ENCODE peak calls at places on chromosomes 6 and 20, in nine cellular contexts. I is ascending aorta; R is spleen; N is aorta; B is GM23338; K is cardiac muscle cell; Q is CD8-positive, alpha-beta T cell; G is right atrium auricular region; P is tibial nerve. C is an unnamed sample. For H3K4me1 and H3K27me3, the result is how much of the 10 kb centered on the place peaks cover.

GRCh38 chr6:160333841-160334240 is 14.3 kb upstream of the SLC22A3 start:
- DNase-seq in I (no peak), R (no peak), N (no peak), B (no peak), K (no peak), Q (no peak), G (no peak), P (no peak), C (no peak)

GRCh38 chr6:155641603-155642002 is 186.0 kb upstream of the NOX3 start:
- DNase-seq in I (no peak), R (no peak), N (no peak), B (no peak), K (no peak), Q (no peak), G (no peak), P (no peak), C (no peak)

GRCh38 chr20:23265226-23265625 is 85.4 kb upstream of the NXT1 start:
- DNase-seq in I (no peak), R (peak), N (no peak), B (no peak), K (peak), Q (no peak), G (no peak), P (no peak), C (no peak)

GRCh38 chr6:136792066-136792944 is at the start of gene MAP3K5:
- DNase-seq in I (peak), R (peak), N (peak), B (peak), K (peak), Q (peak), G (peak), P (peak), C (peak)

GRCh38 chr20:48718914-48719578 is 108.8 kb downstream of the PREX1 start:
- DNase-seq in I (no peak), R (peak), N (no peak), B (no peak), K (no peak), Q (peak), G (no peak), P (no peak), C (no peak)

GRCh38 chr20:64177420-64177783 is 13.2 kb downstream of the MYT1 start:
- DNase-seq in I (no peak), R (no peak), N (no peak), B (no peak), K (no peak), Q (no peak), G (no peak), P (no peak), C (peak)

GRCh38 chr6:51951924-51952323 is 135.5 kb downstream of the PKHD1 start:
- DNase-seq in I (no peak), R (no peak), N (no peak), B (no peak), K (no peak), Q (no peak), G (no peak), P (no peak), C (no peak)

GRCh38 chr20:973785-974194 is 28.3 kb downstream of the RSPO4 start:
- DNase-seq in I (no peak), R (no peak), N (no peak), B (peak), K (peak), Q (no peak), G (no peak), P (no peak), C (no peak)

GRCh38 chr6:27582928-27583725 is 110.2 kb upstream of the ZNF184 start:
- DNase-seq in I (no peak), R (no peak), N (no peak), B (peak), K (peak), Q (no peak), G (no peak), P (no peak), C (no peak)

GRCh38 chr6:43203718-43204095 is 21.7 kb downstream of the CUL9 start:
- DNase-seq in I (no peak), R (peak), N (no peak), B (no peak), K (no peak), Q (no peak), G (no peak), P (no peak), C (peak)

GRCh38 chr20:61437280-61438206 is 185.5 kb downstream of the CDH4 start:
- DNase-seq in I (no peak), R (no peak), N (no peak), B (peak), K (peak), Q (no peak), G (peak), P (no peak), C (peak)

GRCh38 chr6:149334682-149335160 is 17.2 kb downstream of the TAB2 start:
- DNase-seq in I (no peak), R (no peak), N (peak), B (peak), K (peak), Q (no peak), G (no peak), P (no peak), C (peak)

GRCh38 chr20:55160022-55160421 is 684.6 kb downstream of the DOK5 start:
- DNase-seq in I (no peak), R (no peak), N (no peak), B (no peak), K (no peak), Q (no peak), G (no peak), P (no peak), C (no peak)

GRCh38 chr6:130189691-130190459 is 32.9 kb downstream of the SAMD3 start:
- DNase-seq in I (no peak), R (no peak), N (no peak), B (no peak), K (no peak), Q (no peak), G (no peak), P (no peak), C (no peak)

GRCh38 chr20:44217342-44218092 is 6.9 kb upstream of the OSER1 start:
- DNase-seq in I (no peak), R (peak), N (peak), B (peak), K (peak), Q (peak), G (peak), P (no peak), C (peak)

GRCh38 chr6:138336221-138336620 is 41.5 kb upstream of the SMIM28 start:
- DNase-seq in I (no peak), R (no peak), N (no peak), B (no peak), K (no peak), Q (no peak), G (no peak), P (no peak), C (no peak)

GRCh38 chr6:79605968-79606764 is 25.0 kb upstream of the SH3BGRL2 start:
- DNase-seq in I (no peak), R (no peak), N (no peak), B (peak), K (no peak), Q (no peak), G (no peak), P (no peak), C (no peak)

GRCh38 chr20:34861386-34862084 is 11.1 kb downstream of the GGT7 start:
- DNase-seq in I (no peak), R (no peak), N (no peak), B (no peak), K (no peak), Q (no peak), G (no peak), P (no peak), C (peak)

GRCh38 chr20:20375862-20376261 is 8.0 kb downstream of the INSM1 start:
- DNase-seq in I (no peak), R (no peak), N (no peak), B (no peak), K (no peak), Q (no peak), G (no peak), P (no peak), C (no peak)

GRCh38 chr6:10901751-10902150 is 14.9 kb downstream of the SYCP2L start:
- DNase-seq in I (no peak), R (no peak), N (no peak), B (no peak), K (no peak), Q (no peak), G (no peak), P (no peak), C (no peak)

GRCh38 chr20:47335251-47336012 is 21.1 kb downstream of the ZMYND8 start:
- DNase-seq in I (no peak), R (no peak), N (no peak), B (no peak), K (no peak), Q (no peak), G (no peak), P (no peak), C (no peak)

GRCh38 chr20:19849341-19850189 is 91.5 kb downstream of the RIN2 start:
- DNase-seq in I (no peak), R (no peak), N (no peak), B (no peak), K (peak), Q (no peak), G (no peak), P (peak), C (no peak)

GRCh38 chr6:25582101-25582500 is 69.9 kb upstream of the SCGN start:
- DNase-seq in I (no peak), R (no peak), N (no peak), B (no peak), K (no peak), Q (no peak), G (no peak), P (no peak), C (no peak)

GRCh38 chr6:50655848-50656453 is 57.4 kb upstream of the TFAP2D start:
- DNase-seq in I (no peak), R (no peak), N (no peak), B (peak), K (no peak), Q (no peak), G (no peak), P (no peak), C (no peak)

GRCh38 chr6:70668499-70668812 is 773 bp downstream of the SMAP1 start:
- DNase-seq in I (no peak), R (no peak), N (no peak), B (no peak), K (no peak), Q (no peak), G (no peak), P (no peak), C (no peak)

GRCh38 chr6:130632288-130632687 is 194.9 kb upstream of the SMLR1 start:
- DNase-seq in I (no peak), R (no peak), N (peak), B (no peak), K (peak), Q (no peak), G (no peak), P (no peak), C (no peak)

GRCh38 chr6:34064675-34065074 is 81.2 kb downstream of the GRM4 start:
- DNase-seq in I (no peak), R (no peak), N (no peak), B (no peak), K (no peak), Q (no peak), G (no peak), P (no peak), C (no peak)

GRCh38 chr6:158797331-158798202 is 21.6 kb downstream of the EZR start:
- DNase-seq in I (no peak), R (no peak), N (no peak), B (no peak), K (peak), Q (no peak), G (no peak), P (no peak), C (no peak)

DNA sequence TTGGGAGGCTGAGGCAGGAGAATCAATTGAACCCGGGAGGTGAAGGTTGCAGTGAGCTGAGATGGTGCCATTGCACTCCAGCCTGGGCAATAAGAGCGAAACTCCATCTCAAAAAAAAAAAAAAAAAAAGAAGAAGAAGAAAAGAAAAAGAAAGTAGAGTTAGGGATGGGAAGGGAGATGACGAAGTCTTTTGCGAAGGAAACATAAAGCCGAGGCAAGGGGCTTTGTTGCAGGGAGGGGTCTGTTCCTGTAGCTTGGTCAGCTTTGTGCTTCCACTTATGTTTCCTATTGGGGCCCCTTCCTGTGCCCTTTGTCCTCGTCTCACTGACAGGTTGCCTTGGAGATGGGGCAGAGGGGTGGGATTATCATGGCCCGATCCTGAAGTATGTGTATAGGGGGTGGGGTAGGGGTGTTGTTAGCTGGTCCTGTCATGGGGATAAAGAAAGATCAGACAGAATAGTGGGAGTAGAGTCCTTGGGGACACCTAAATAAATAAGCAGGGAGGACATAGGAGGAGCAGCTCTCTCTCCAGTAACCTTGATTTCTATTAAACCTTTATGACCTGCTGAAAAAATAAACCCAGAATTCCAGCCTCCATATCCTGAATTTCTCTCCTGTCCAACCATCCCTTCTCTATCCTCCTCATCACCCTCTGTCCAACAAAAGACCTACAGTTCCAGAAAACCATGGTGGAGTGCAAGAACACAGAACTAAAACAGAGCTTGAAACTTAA is 1.2 kb upstream of the CLIC1 start:
- DNase-seq in I (no peak), R (no peak), N (no peak), B (peak), K (peak), Q (no peak), G (no peak), P (no peak), C (no peak)
- H3K4me1 ChIP-seq in I (under half), R (half or more), N (under half), B (under half), K (under half), Q (half or more), G (under half), P (half or more), C (under half)

DNA sequence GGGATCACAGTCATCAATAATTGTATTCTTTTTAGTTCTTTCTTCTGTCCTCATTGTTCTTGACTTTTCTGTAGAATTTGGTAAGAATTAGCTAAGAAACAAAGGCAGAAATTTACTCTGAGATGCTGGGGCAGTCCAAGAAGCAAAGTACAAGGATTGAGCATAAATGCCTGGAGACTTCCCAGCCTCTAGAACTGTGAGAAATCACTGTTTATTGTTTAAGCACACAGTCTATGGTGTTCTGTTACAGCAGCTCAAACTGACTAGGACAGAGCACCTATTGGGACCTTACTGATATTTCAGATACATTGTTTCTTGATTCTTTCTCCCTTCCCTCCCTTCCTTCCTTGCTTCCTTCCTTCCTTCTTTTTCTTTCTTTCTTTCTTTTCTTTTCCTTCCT is 192.7 kb upstream of the SLC35B3 start:
- DNase-seq in I (no peak), R (no peak), N (no peak), B (no peak), K (no peak), Q (no peak), G (no peak), P (no peak), C (no peak)
- H3K27me3 ChIP-seq in I (under half), R (under half), N (under half), B (under half), K (under half), Q (under half), G (under half), P (under half), C (under half)

GRCh38 chr6:14786008-14786407 is 459.9 kb upstream of the JARID2 start:
- DNase-seq in I (no peak), R (no peak), N (no peak), B (no peak), K (no peak), Q (no peak), G (no peak), P (no peak), C (no peak)

GRCh38 chr6:14787677-14788076 is 458.2 kb upstream of the JARID2 start:
- DNase-seq in I (no peak), R (no peak), N (no peak), B (no peak), K (no peak), Q (no peak), G (no peak), P (no peak), C (no peak)

GRCh38 chr6:14787274-14787673 is 458.6 kb upstream of the JARID2 start:
- DNase-seq in I (no peak), R (no peak), N (no peak), B (no peak), K (no peak), Q (no peak), G (no peak), P (no peak), C (no peak)

GRCh38 chr6:14784596-14785360 is 461.1 kb upstream of the JARID2 start:
- DNase-seq in I (no peak), R (no peak), N (no peak), B (peak), K (peak), Q (no peak), G (no peak), P (no peak), C (no peak)

GRCh38 chr6:14786455-14786854 is 459.4 kb upstream of the JARID2 start:
- DNase-seq in I (no peak), R (no peak), N (no peak), B (no peak), K (no peak), Q (no peak), G (no peak), P (no peak), C (no peak)
- H3K27ac ChIP-seq in I (no peak), R (no peak), N (no peak), B (peak), K (no peak), Q (no peak), G (no peak), P (no peak), C (no peak)

DNA sequence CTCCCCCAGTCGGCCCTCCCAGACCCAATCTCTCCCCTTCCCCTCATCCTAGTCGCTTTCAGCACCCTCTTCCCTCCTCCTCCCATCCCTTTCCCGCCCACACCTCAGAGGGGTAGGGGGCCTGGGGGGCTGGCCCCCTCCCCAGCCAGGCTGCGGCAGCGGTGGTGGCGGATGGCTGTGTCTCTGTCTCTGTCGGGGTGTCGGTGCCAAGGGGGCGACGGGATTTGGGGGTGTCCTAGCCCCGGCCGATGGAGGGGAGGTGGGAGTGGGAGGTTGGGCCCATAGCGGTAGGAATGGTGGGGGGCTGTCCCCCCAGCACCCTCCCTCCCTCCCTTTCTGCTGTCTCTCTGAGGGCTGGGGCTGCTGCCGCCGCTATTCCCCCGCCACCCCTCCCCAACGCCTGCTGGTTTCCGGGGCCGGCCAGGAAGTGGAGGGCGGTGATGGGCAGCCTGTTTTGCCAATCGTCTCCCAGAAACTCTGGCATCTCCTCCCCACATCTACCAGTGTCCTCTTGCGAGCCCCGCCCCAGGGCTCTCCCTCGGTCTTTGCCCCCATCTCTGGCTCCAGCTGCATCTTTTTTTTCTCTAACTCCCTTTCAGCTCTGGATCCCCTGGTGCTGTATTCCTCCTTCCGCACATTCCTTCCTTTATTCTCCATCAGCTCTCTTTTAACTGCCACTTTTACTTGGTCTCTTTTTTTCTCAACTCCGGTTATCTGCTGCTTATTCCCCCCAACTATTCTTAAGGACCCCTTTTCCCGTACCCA is at the start of gene AGPAT1:
- DNase-seq in I (peak), R (peak), N (peak), B (peak), K (peak), Q (peak), G (peak), P (peak), C (peak)
- H3K4me1 ChIP-seq in I (under half), R (half or more), N (under half), B (under half), K (under half), Q (half or more), G (under half), P (half or more), C (under half)

DNA sequence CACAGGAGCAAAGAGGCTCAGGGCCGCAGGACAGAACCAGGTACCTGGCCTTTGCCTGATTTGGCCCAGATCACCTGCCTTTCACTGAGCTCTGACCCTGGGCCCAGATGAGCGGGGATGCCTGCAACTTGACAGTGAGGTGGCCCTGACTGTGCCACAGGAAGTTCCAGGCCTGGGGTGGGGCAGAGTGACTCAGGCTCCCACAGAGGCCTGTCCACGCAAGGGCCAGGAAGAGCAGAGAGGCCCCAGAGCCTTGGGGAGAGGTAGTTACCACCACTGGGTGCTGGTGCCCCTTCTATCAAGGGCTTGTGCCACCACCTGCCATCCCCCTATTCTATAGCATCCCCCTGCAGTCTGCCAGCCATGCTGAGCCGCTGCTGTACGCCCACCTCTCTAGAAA is 4.1 kb upstream of the NOL4L start:
- DNase-seq in I (no peak), R (no peak), N (no peak), B (no peak), K (no peak), Q (no peak), G (no peak), P (no peak), C (peak)
- H3K27me3 ChIP-seq in I (under half), R (under half), N (under half), B (under half), K (under half), Q (under half), G (under half), P (under half), C (under half)

GRCh38 chr6:90003069-90003800 is 109.0 kb downstream of the GJA10 start:
- DNase-seq in I (no peak), R (no peak), N (no peak), B (no peak), K (no peak), Q (no peak), G (no peak), P (no peak), C (peak)

GRCh38 chr6:90000864-90001731 is 106.8 kb downstream of the GJA10 start:
- DNase-seq in I (no peak), R (no peak), N (no peak), B (no peak), K (peak), Q (no peak), G (no peak), P (no peak), C (no peak)

GRCh38 chr6:89997456-89998445 is 103.5 kb downstream of the GJA10 start:
- DNase-seq in I (no peak), R (no peak), N (peak), B (no peak), K (peak), Q (no peak), G (no peak), P (no peak), C (no peak)

GRCh38 chr6:89999154-89999553 is 104.9 kb downstream of the GJA10 start:
- DNase-seq in I (no peak), R (no peak), N (no peak), B (no peak), K (peak), Q (no peak), G (peak), P (no peak), C (peak)

GRCh38 chr6:89999995-90000825 is 105.9 kb downstream of the GJA10 start:
- DNase-seq in I (no peak), R (no peak), N (no peak), B (no peak), K (no peak), Q (no peak), G (no peak), P (no peak), C (no peak)
- H3K27ac ChIP-seq in I (peak), R (no peak), N (peak), B (no peak), K (no peak), Q (no peak), G (peak), P (no peak), C (peak)

C was measured in RWPE2.